ENCODE peak calls at places on chromosomes 3 and 15, in eight cellular contexts. I is activated CD4-positive, alpha-beta T cell treated with anti-CD3 and anti-CD28 coated beads, Interleukin-2, amount 50 U/mL, for 24 hours; W is SHP77; E is GM06990; D is NCI-H1694 treated with DMSO at 0.1 percent for 48 hours; Q is D721Med; F is NCI-H1436; Y is small intestine. G is an unnamed sample.

GRCh38 chr15:58430224-58430787 is 1.5 kb upstream of the LIPC start:
- DNase-seq in I (no peak), W (no peak), E (no peak), D (no peak), Q (no peak), F (no peak), Y (no peak), G (no peak)

GRCh38 chr3:141412936-141413354 is 44.6 kb downstream of the ZBTB38 start:
- DNase-seq in I (no peak), W (peak), E (no peak), D (no peak), Q (no peak), F (peak), Y (no peak), G (no peak)

GRCh38 chr15:62153228-62153627 is 11.9 kb downstream of the C2CD4B start:
- DNase-seq in I (no peak), W (no peak), E (no peak), D (no peak), Q (no peak), F (no peak), Y (no peak), G (no peak)

GRCh38 chr3:186035277-186035676 is 73.6 kb downstream of the ETV5 start:
- DNase-seq in I (no peak), W (no peak), E (no peak), D (no peak), Q (no peak), F (no peak), Y (no peak), G (no peak)

GRCh38 chr3:183253961-183254815 is 1.1 kb downstream of the B3GNT5 start:
- DNase-seq in I (peak), W (peak), E (peak), D (no peak), Q (no peak), F (peak), Y (peak), G (no peak)

GRCh38 chr3:135992072-135992471 is 26.5 kb downstream of the PPP2R3A start:
- DNase-seq in I (no peak), W (no peak), E (no peak), D (no peak), Q (no peak), F (no peak), Y (no peak), G (no peak)

GRCh38 chr3:68468695-68469375 is 463.5 kb downstream of the TAFA4 start:
- DNase-seq in I (no peak), W (no peak), E (no peak), D (no peak), Q (no peak), F (no peak), Y (no peak), G (no peak)

GRCh38 chr3:67524046-67524445 is 130.4 kb downstream of the SUCLG2 start:
- DNase-seq in I (no peak), W (no peak), E (no peak), D (no peak), Q (no peak), F (no peak), Y (no peak), G (no peak)

GRCh38 chr15:34987982-34988873 is at the start of gene ZNF770:
- DNase-seq in I (peak), W (peak), E (peak), D (peak), Q (peak), F (peak), Y (peak), G (peak)

GRCh38 chr15:34046471-34047145 is 7.6 kb upstream of the AVEN start:
- DNase-seq in I (no peak), W (no peak), E (no peak), D (no peak), Q (no peak), F (no peak), Y (no peak), G (no peak)

GRCh38 chr3:161171639-161172552 is 49.2 kb upstream of the NMD3 start:
- DNase-seq in I (no peak), W (peak), E (no peak), D (no peak), Q (no peak), F (no peak), Y (no peak), G (peak)

GRCh38 chr3:197427013-197427412 is 128.6 kb upstream of the DLG1 start:
- DNase-seq in I (no peak), W (no peak), E (no peak), D (no peak), Q (peak), F (no peak), Y (no peak), G (no peak)

GRCh38 chr3:71585891-71586809 is 2.6 kb upstream of the FOXP1 start:
- DNase-seq in I (no peak), W (no peak), E (no peak), D (peak), Q (no peak), F (no peak), Y (peak), G (peak)

GRCh38 chr3:81242871-81243270 is 518.6 kb downstream of the GBE1 start:
- DNase-seq in I (no peak), W (peak), E (no peak), D (peak), Q (no peak), F (peak), Y (peak), G (peak)

GRCh38 chr3:143951351-143951971 is 20.2 kb upstream of the DIPK2A start:
- DNase-seq in I (no peak), W (peak), E (no peak), D (peak), Q (no peak), F (peak), Y (peak), G (no peak)

GRCh38 chr3:2661078-2661477 is 449.1 kb downstream of the IL5RA start:
- DNase-seq in I (no peak), W (no peak), E (no peak), D (no peak), Q (no peak), F (no peak), Y (no peak), G (no peak)

G was measured in NCI-H526.